ENCODE peak calls at places on chromosome 2, in eight cellular contexts. F is OCI-LY7, H is suprapubic skin, C is brain microvascular endothelial cell, L is epithelial cell of esophagus, W is astrocyte of the spinal cord, D is kidney, J is gastrocnemius medialis. E is an unnamed sample.

GRCh38 chr2:128746356-128746755 is 427.7 kb upstream of the HS6ST1 start:
- DNase-seq in F (no peak), H (no peak), C (peak), L (peak), W (peak), D (peak), J (no peak), E (peak)

GRCh38 chr2:144389151-144389929 is 130.6 kb downstream of the ZEB2 start:
- DNase-seq in F (no peak), H (no peak), C (no peak), L (peak), W (no peak), D (peak), J (no peak), E (no peak)

GRCh38 chr2:201879986-201880385 is 73.6 kb downstream of the CDK15 start:
- DNase-seq in F (no peak), H (no peak), C (no peak), L (no peak), W (no peak), D (no peak), J (no peak), E (no peak)

GRCh38 chr2:118312963-118313756 is 224.9 kb downstream of the INSIG2 start:
- DNase-seq in F (no peak), H (no peak), C (no peak), L (no peak), W (no peak), D (no peak), J (peak), E (no peak)

GRCh38 chr2:42060718-42061619 is 13.1 kb downstream of the PKDCC start:
- DNase-seq in F (no peak), H (no peak), C (no peak), L (no peak), W (no peak), D (peak), J (peak), E (no peak)

GRCh38 chr2:159904565-159905281 is 106.7 kb upstream of the CD302 start:
- DNase-seq in F (no peak), H (peak), C (no peak), L (peak), W (no peak), D (peak), J (peak), E (no peak)

GRCh38 chr2:141824790-141825189 is 306.0 kb downstream of the LRP1B start:
- DNase-seq in F (no peak), H (no peak), C (no peak), L (no peak), W (no peak), D (no peak), J (no peak), E (no peak)

GRCh38 chr2:4725618-4726017 is 966.6 kb upstream of the SOX11 start:
- DNase-seq in F (no peak), H (no peak), C (no peak), L (no peak), W (no peak), D (no peak), J (no peak), E (no peak)

GRCh38 chr2:74269667-74270066 is 71.3 kb downstream of the MTHFD2 start:
- DNase-seq in F (no peak), H (no peak), C (no peak), L (no peak), W (no peak), D (no peak), J (no peak), E (no peak)

GRCh38 chr2:86193901-86194567 is 1.2 kb downstream of the IMMT start:
- DNase-seq in F (peak), H (no peak), C (no peak), L (peak), W (no peak), D (no peak), J (no peak), E (no peak)

GRCh38 chr2:181589779-181590178 is 67.1 kb downstream of the CERKL start:
- DNase-seq in F (no peak), H (no peak), C (no peak), L (peak), W (no peak), D (no peak), J (no peak), E (no peak)

GRCh38 chr2:6828299-6828584 is 37.5 kb downstream of the CMPK2 start:
- DNase-seq in F (peak), H (no peak), C (no peak), L (no peak), W (peak), D (no peak), J (no peak), E (peak)

GRCh38 chr2:237490009-237490804 is 3.2 kb downstream of the MLPH start:
- DNase-seq in F (no peak), H (peak), C (no peak), L (peak), W (no peak), D (peak), J (no peak), E (no peak)
- H3K4me3 ChIP-seq in F (no peak), H (no peak), C (no peak), L (no peak), W (peak), D (no peak), J (no peak), E (no peak)

GRCh38 chr2:96574364-96574763 is 37.8 kb downstream of the ARID5A start:
- DNase-seq in F (no peak), H (no peak), C (no peak), L (no peak), W (no peak), D (no peak), J (no peak), E (no peak)

GRCh38 chr2:96579422-96579821 is 42.9 kb downstream of the ARID5A start:
- DNase-seq in F (no peak), H (no peak), C (no peak), L (no peak), W (no peak), D (no peak), J (no peak), E (no peak)

GRCh38 chr2:96575790-96576456 is 39.4 kb downstream of the ARID5A start:
- DNase-seq in F (no peak), H (no peak), C (no peak), L (no peak), W (no peak), D (no peak), J (no peak), E (no peak)

GRCh38 chr2:96580771-96581170 is 44.2 kb downstream of the ARID5A start:
- DNase-seq in F (peak), H (no peak), C (no peak), L (peak), W (no peak), D (no peak), J (no peak), E (no peak)

GRCh38 chr2:96578731-96579130 is 42.2 kb downstream of the ARID5A start:
- DNase-seq in F (no peak), H (no peak), C (no peak), L (no peak), W (no peak), D (no peak), J (no peak), E (peak)
- TF ChIP-seq CTCF in F (no peak), H (no peak), C (no peak), L (no peak), W (no peak), D (no peak), J (no peak), E (no peak)

GRCh38 chr2:70964596-70965386 is 13.6 kb upstream of the ANKRD53 start:
- DNase-seq in F (peak), H (peak), C (no peak), L (peak), W (peak), D (no peak), J (no peak), E (peak)
- H3K4me3 ChIP-seq in F (peak), H (peak), C (peak), L (peak), W (peak), D (no peak), J (peak), E (peak)

DNA sequence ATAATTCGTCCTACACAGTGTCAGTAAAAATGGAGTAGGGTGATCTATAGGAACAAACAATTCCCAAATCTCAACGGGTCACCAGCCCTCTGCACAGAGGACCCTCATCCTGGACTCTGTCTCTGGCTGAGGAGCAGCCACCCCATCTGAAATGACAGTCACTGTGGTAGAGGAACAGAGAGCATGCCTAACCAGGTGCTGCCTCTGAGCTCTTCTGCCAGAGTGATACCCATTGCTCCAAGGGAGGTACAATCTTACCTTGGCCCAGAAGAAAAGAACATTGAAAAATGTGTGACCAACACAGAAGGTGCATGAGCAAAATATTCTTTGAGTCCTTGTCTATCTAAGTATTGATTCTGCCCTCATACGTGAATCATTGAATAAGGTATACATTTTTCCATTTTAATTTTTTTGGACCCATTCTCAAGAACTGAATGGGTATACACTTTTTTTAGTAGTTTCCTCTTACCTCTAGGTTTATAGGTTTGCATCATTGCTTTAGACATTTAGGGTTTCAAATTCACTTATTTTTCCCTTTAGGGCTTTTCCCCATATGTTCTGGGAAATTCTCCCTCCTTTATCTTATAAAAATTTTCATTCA is 8.7 kb downstream of the SP140 start:
- DNase-seq in F (peak), H (no peak), C (no peak), L (no peak), W (no peak), D (no peak), J (no peak), E (no peak)
- TF ChIP-seq CTCF in F (no peak), H (no peak), C (no peak), L (no peak), W (no peak), D (no peak), J (no peak), E (no peak)

DNA sequence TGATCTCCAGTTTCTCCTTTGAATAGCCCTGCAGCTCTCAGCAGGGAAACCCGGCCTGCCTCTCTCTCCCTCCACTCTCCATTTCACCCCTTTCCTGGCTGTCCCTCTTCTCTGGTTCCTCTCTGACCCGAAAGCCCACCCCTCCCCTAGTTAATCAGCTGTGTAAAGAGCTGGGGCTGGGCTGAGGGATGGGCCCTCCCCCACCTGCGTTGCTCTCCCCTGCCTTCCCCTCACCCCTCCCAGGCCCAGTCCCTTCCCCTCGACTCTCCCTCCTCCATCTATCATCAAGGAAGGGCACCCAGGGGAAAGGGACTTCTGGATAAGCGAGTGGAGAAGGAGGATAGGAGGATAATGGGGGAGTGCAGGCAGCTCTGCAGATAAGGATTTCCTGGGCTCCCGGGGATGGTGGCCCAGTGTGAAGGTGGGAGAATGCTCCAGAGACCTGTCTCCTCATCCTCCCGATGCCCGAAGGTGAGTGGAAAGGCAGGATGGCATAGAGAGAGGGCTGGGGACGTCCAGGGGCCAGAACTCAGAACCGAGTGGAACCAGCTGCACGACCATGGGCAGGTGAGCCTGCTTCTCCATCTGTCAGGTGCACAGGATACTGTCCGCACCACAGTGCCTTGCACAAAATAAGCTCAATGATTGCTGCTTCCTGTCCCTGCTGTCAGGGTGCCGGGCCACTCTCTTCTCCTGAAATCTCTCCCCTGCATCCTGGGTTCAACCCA is 12.0 kb downstream of the SLC30A3 start:
- DNase-seq in F (peak), H (no peak), C (no peak), L (no peak), W (no peak), D (no peak), J (no peak), E (no peak)
- H3K4me3 ChIP-seq in F (peak), H (no peak), C (no peak), L (no peak), W (no peak), D (no peak), J (no peak), E (no peak)

DNA sequence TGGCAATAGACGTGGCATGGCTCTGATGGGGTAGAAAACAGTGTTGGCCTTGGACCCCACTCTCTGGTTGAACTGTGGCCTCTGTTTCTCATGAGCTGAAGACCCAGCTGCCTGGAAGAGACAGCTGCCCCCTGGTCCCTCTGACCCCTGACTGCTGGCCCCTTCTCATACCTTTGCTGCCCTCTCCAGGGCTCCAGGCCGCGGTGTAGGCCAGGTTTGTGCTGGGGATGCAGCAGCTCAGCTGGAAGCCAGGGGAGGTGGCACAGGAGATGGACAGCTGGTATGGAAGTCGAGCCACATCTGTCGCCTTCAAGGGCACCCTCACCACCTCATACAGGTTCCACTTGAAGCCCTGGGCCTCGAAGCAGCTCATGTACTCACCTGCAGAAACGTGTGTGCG is 31.7 kb upstream of the SELENOI start:
- DNase-seq in F (no peak), H (no peak), C (no peak), L (no peak), W (no peak), D (peak), J (no peak), E (no peak)
- TF ChIP-seq CTCF in F (no peak), H (no peak), C (peak), L (peak), W (no peak), D (no peak), J (no peak), E (no peak)

GRCh38 chr2:30798536-30798991 is 8.7 kb downstream of the CAPN13 start:
- DNase-seq in F (no peak), H (no peak), C (no peak), L (no peak), W (no peak), D (no peak), J (no peak), E (no peak)

GRCh38 chr2:30802611-30803010 is 4.6 kb downstream of the CAPN13 start:
- DNase-seq in F (no peak), H (no peak), C (no peak), L (no peak), W (no peak), D (no peak), J (no peak), E (no peak)

GRCh38 chr2:30801821-30802455 is 5.3 kb downstream of the CAPN13 start:
- DNase-seq in F (no peak), H (no peak), C (no peak), L (no peak), W (no peak), D (no peak), J (no peak), E (no peak)

GRCh38 chr2:30797381-30798015 is 9.7 kb downstream of the CAPN13 start:
- DNase-seq in F (no peak), H (no peak), C (no peak), L (no peak), W (no peak), D (no peak), J (no peak), E (no peak)

DNA sequence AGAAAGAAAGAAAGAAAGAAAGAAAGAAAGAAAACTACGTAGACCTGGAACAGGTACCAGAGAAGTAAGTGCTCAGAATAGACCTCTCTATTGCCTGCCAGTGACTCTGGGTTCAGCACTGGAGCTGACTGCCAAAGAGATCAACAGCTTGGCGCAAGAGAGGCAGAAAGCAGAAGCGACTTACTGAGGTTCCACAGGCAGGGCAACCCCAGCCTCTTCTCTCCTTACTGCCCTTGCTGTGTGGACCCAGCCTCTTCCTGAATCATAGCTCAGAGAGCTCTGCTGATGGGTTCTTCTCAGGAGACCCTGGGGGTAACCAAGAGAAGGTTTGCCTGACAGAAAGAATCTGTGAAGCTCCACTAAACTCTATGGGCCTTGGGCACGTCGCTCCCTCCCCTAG is 7.1 kb downstream of the CAPN13 start:
- DNase-seq in F (no peak), H (no peak), C (no peak), L (no peak), W (no peak), D (no peak), J (no peak), E (no peak)
- H3K4me3 ChIP-seq in F (no peak), H (no peak), C (no peak), L (no peak), W (no peak), D (no peak), J (no peak), E (no peak)

DNA sequence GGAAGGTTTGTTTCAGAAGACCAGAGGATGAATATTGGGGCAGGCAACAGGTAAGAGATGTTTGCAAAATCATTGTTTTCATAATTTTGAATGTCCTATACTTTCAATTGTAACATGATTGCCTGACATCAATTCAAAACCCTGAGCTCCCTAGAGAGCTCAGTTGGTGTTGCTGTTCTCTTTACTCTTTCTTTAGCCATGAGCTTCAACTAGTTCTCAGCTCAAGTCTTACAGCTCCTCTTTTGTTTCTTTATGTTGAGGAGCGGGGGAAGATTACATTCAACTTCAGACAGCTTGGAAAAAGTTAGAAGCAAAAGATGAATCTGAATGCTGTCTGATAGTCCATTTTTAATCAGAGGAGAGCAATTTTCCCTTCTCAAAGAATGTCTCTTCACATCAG is 144.8 kb upstream of the TACR1 start:
- DNase-seq in F (no peak), H (no peak), C (no peak), L (no peak), W (no peak), D (no peak), J (no peak), E (no peak)
- TF ChIP-seq CTCF in F (no peak), H (no peak), C (no peak), L (no peak), W (no peak), D (no peak), J (no peak), E (no peak)

DNA sequence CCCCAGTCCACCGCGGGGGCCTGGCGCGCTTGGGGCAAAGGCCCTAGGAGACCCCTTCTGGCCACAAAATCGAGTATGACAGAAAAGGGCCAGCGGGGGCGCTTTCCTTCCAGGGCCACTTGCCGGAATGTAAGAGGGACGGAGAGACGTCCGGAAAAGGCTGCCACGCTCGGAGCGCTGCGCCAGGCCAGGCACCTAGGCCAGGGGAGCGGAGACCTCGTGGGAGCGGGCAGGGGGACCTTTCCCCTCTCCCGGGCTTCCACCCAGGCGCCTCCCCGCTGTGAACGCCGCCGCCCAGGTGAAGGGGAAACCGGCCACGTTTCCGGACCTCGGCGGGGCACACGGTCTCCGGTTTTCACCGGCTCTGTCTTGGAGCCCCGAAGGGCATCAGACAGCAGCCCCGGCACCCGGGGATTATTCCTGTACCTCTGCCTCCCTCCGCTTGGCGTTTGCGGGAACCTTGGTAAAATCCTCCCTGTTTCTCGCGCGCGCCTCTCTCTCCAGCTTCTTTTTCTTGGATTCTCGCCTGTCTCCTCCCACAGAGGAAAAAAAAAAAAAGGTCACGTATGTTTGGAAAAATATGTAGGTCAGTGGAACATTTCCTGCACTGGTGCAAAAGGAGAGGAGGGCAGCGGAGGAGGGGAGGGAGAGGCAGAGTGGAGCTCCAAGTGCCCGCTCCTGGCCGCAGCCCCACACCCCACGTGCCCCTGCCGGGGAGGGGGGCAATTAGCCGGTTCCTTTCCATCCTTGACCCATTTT is 1.2 kb upstream of the NPAS2 start:
- DNase-seq in F (no peak), H (peak), C (peak), L (peak), W (peak), D (peak), J (peak), E (peak)
- H3K4me3 ChIP-seq in F (no peak), H (peak), C (peak), L (peak), W (peak), D (peak), J (peak), E (peak)

DNA sequence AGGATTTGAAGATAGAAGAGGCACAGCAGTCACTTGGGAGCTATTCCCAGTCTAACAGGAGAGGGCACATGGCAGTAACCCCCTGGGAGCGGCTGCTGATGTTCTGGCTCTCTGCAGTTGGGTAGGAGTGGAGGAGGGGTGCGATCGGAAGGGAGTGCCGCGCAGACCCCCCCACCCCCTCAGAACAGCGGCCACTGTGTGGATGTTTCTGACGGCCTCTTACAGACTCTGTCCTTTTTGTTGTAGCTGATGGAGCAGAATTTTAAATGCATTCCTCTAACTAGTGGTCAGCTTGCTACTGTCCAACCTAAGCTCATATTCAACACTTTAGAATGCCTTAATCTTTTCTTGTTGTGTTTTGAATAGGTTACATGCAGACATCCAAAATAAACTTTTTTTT is 127.9 kb downstream of the AGAP1 start:
- DNase-seq in F (no peak), H (no peak), C (no peak), L (no peak), W (peak), D (no peak), J (no peak), E (no peak)
- TF ChIP-seq CTCF in F (no peak), H (no peak), C (no peak), L (no peak), W (no peak), D (no peak), J (no peak), E (no peak)

E was measured in cardiac fibroblast.